ENCODE peak calls at places on chromosomes 7 and 10, in nine cellular contexts. G is lung, S is heart right ventricle, P is Panc1, X is fibroblast of lung, M is heart left ventricle, I is H1, A is right atrium auricular region, R is hepatocyte. L is an unnamed sample. For H3K9me3 and H3K4me1, the result is how much of the 10 kb centered on the place peaks cover.

GRCh38 chr7:107016312-107016711 is 28.2 kb upstream of the PRKAR2B start:
- DNase-seq in G (no peak), S (no peak), P (no peak), X (no peak), M (no peak), I (no peak), A (no peak), R (no peak), L (no peak)

GRCh38 chr10:26408858-26409494 is 29.2 kb upstream of the APBB1IP start:
- DNase-seq in G (no peak), S (no peak), P (no peak), X (no peak), M (no peak), I (no peak), A (no peak), R (no peak), L (no peak)

GRCh38 chr10:132156382-132156781 is 30.4 kb upstream of the DPYSL4 start:
- DNase-seq in G (no peak), S (no peak), P (no peak), X (no peak), M (peak), I (no peak), A (no peak), R (no peak), L (no peak)

GRCh38 chr10:101843032-101843991 is at the start of gene KCNIP2:
- DNase-seq in G (no peak), S (peak), P (no peak), X (no peak), M (peak), I (no peak), A (no peak), R (peak), L (peak)

GRCh38 chr10:43398939-43399871 is 9.8 kb downstream of the HNRNPF start:
- DNase-seq in G (no peak), S (no peak), P (no peak), X (no peak), M (no peak), I (no peak), A (no peak), R (no peak), L (no peak)

GRCh38 chr10:70887804-70888800 is at the start of gene PCBD1:
- DNase-seq in G (peak), S (peak), P (no peak), X (peak), M (peak), I (no peak), A (peak), R (peak), L (no peak)

GRCh38 chr7:2551418-2551817 is 3.9 kb downstream of the BRAT1 start:
- DNase-seq in G (no peak), S (no peak), P (no peak), X (no peak), M (no peak), I (no peak), A (no peak), R (no peak), L (no peak)

GRCh38 chr10:24670964-24671670 is 52.6 kb downstream of the ARHGAP21 start:
- DNase-seq in G (no peak), S (no peak), P (no peak), X (no peak), M (no peak), I (no peak), A (no peak), R (no peak), L (no peak)

GRCh38 chr7:124701955-124702354 is 63.6 kb downstream of the GPR37 start:
- DNase-seq in G (no peak), S (no peak), P (no peak), X (peak), M (no peak), I (no peak), A (no peak), R (no peak), L (no peak)

GRCh38 chr10:71323407-71323806 is 4.3 kb downstream of the SLC29A3 start:
- DNase-seq in G (no peak), S (no peak), P (no peak), X (peak), M (no peak), I (no peak), A (no peak), R (no peak), L (no peak)

GRCh38 chr10:124568339-124568738 is 106.7 kb downstream of the LHPP start:
- DNase-seq in G (no peak), S (no peak), P (no peak), X (no peak), M (peak), I (no peak), A (no peak), R (no peak), L (no peak)

GRCh38 chr10:129958118-129958685 is 5.9 kb downstream of the EBF3 start:
- DNase-seq in G (no peak), S (no peak), P (no peak), X (no peak), M (no peak), I (no peak), A (no peak), R (no peak), L (no peak)

GRCh38 chr7:117873056-117873932 is at the start of gene CTTNBP2:
- DNase-seq in G (peak), S (peak), P (no peak), X (peak), M (peak), I (no peak), A (peak), R (peak), L (no peak)

GRCh38 chr10:75555323-75555722 is 123.9 kb downstream of the LRMDA start:
- DNase-seq in G (no peak), S (no peak), P (no peak), X (no peak), M (no peak), I (no peak), A (no peak), R (no peak), L (no peak)

GRCh38 chr7:17646181-17646956 is 293.9 kb downstream of the SNX13 start:
- DNase-seq in G (no peak), S (no peak), P (peak), X (peak), M (no peak), I (no peak), A (no peak), R (peak), L (no peak)

GRCh38 chr7:18684899-18685298 is 189.3 kb downstream of the HDAC9 start:
- DNase-seq in G (no peak), S (no peak), P (no peak), X (no peak), M (no peak), I (no peak), A (no peak), R (no peak), L (no peak)

GRCh38 chr10:100730739-100731602 is 14.4 kb upstream of the PAX2 start:
- DNase-seq in G (no peak), S (no peak), P (no peak), X (no peak), M (no peak), I (no peak), A (no peak), R (peak), L (no peak)

GRCh38 chr10:131831561-131831960 is 69.2 kb upstream of the PPP2R2D start:
- DNase-seq in G (no peak), S (no peak), P (no peak), X (no peak), M (no peak), I (no peak), A (no peak), R (no peak), L (no peak)

GRCh38 chr7:24017519-24017918 is 266.5 kb upstream of the NPY start:
- DNase-seq in G (no peak), S (no peak), P (no peak), X (no peak), M (no peak), I (no peak), A (no peak), R (no peak), L (no peak)

GRCh38 chr7:30869794-30870491 is 41.7 kb upstream of the AQP1 start:
- DNase-seq in G (no peak), S (peak), P (no peak), X (no peak), M (peak), I (no peak), A (no peak), R (no peak), L (no peak)

GRCh38 chr7:43647772-43648643 is 65.1 kb downstream of the STK17A start:
- DNase-seq in G (peak), S (peak), P (peak), X (peak), M (peak), I (no peak), A (peak), R (peak), L (no peak)

GRCh38 chr7:137930616-137931015 is 71.3 kb downstream of the CREB3L2 start:
- DNase-seq in G (no peak), S (no peak), P (no peak), X (peak), M (no peak), I (no peak), A (no peak), R (no peak), L (no peak)

GRCh38 chr10:86225098-86225782 is 141.4 kb downstream of the GRID1 start:
- DNase-seq in G (no peak), S (no peak), P (no peak), X (no peak), M (peak), I (no peak), A (no peak), R (peak), L (no peak)

GRCh38 chr7:149818536-149818840 is 19.7 kb upstream of the ZNF862 start:
- DNase-seq in G (no peak), S (no peak), P (no peak), X (no peak), M (peak), I (no peak), A (no peak), R (no peak), L (no peak)

GRCh38 chr7:80170445-80170844 is 35.8 kb downstream of the GNAI1 start:
- DNase-seq in G (no peak), S (no peak), P (no peak), X (no peak), M (no peak), I (no peak), A (no peak), R (no peak), L (no peak)
- H3K9me3 ChIP-seq in G (under half), S (under half), P (under half), X (under half), M (under half), I (under half), A (under half), R (under half), L (under half)

GRCh38 chr7:605661-606450 is 86.2 kb upstream of the PDGFA start:
- DNase-seq in G (no peak), S (no peak), P (no peak), X (no peak), M (no peak), I (no peak), A (no peak), R (no peak), L (no peak)
- H3K4me1 ChIP-seq in G (under half), S (under half), P (under half), X (under half), M (under half), I (under half), A (half or more), R (under half), L (under half)

GRCh38 chr7:128437426-128438332 is 18.0 kb upstream of the HILPDA start:
- DNase-seq in G (no peak), S (no peak), P (no peak), X (no peak), M (no peak), I (no peak), A (no peak), R (no peak), L (no peak)
- H3K27ac ChIP-seq in G (no peak), S (no peak), P (peak), X (no peak), M (no peak), I (no peak), A (no peak), R (no peak), L (no peak)

DNA sequence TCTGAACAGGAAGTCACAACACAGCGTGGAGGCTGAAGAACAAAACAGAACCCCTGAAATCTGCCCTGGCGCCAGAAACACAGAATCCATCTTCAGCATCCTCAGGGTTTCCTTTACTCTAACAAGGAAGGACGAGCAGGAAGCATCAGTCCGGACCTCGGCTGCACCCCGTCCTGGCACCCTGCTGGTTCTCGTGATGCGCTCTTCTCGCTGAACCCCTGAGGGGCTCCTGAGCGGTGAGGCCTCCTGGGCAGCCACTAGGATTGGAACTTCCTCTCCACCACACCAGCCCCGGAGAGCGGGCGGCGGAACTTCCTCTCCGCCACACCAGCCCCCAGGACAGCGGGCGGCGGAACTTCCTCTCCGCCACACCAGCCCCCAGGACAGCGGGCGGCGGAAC is 461.9 kb downstream of the PTPRN2 start:
- DNase-seq in G (no peak), S (no peak), P (no peak), X (no peak), M (no peak), I (no peak), A (no peak), R (no peak), L (no peak)
- H3K9me3 ChIP-seq in G (under half), S (under half), P (under half), X (under half), M (under half), I (half or more), A (under half), R (under half), L (under half)

DNA sequence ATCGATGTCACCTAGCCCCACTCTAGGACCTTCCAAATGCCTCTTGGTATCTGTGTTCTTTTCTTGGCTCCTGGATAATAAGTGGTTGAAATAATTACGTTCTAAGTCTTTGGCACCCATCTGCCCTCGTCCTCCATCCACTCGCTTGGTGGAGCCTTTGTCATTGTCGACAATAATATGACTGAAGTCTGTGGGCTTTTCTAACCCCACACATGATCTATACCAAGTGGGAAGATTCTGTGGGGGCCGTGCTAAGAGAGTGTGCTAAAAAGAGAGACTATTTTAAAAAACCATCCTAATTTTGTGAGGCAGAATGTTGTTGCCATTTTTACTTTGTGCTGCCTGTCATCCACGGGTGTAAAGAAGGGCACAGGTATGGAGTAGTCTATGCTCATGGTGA is 113.1 kb downstream of the GALNT17 start:
- DNase-seq in G (no peak), S (no peak), P (no peak), X (no peak), M (no peak), I (no peak), A (no peak), R (no peak), L (no peak)
- H3K4me1 ChIP-seq in G (under half), S (under half), P (under half), X (under half), M (under half), I (under half), A (under half), R (under half), L (under half)

GRCh38 chr10:21078410-21079329 is 181.6 kb upstream of the NEBL start:
- DNase-seq in G (peak), S (peak), P (peak), X (peak), M (peak), I (peak), A (peak), R (peak), L (peak)
- H3K27ac ChIP-seq in G (no peak), S (peak), P (peak), X (no peak), M (no peak), I (no peak), A (peak), R (no peak), L (no peak)

DNA sequence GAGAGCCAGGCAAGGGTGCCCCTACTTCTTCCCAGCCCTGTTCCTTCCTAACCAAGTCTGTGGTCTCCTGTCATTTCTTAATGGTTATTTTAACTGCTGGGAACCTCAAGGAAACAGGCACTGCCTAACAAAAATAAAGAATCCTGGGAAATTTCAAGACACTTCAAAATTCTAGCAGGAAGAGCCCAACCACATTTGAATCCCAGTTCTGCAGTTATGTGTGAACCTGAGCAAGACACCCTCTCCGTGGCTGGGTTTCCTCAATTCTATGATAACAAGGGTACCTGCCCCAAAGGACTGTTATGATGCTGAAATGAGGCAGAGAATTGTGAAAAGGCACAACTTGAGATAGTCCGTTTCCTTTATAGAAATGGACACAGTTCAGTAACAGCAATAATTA is 36.2 kb upstream of the DUSP5 start:
- DNase-seq in G (no peak), S (no peak), P (no peak), X (no peak), M (no peak), I (no peak), A (no peak), R (no peak), L (no peak)
- H3K9me3 ChIP-seq in G (under half), S (under half), P (under half), X (under half), M (under half), I (under half), A (under half), R (under half), L (under half)

GRCh38 chr10:63434866-63435854 is 30.6 kb downstream of the JMJD1C start:
- DNase-seq in G (no peak), S (no peak), P (no peak), X (no peak), M (no peak), I (no peak), A (no peak), R (no peak), L (no peak)
- H3K4me1 ChIP-seq in G (under half), S (half or more), P (under half), X (under half), M (under half), I (under half), A (half or more), R (under half), L (under half)

GRCh38 chr10:8054243-8054497 is 318 bp upstream of the GATA3 start:
- DNase-seq in G (no peak), S (no peak), P (no peak), X (no peak), M (no peak), I (no peak), A (no peak), R (no peak), L (no peak)

GRCh38 chr10:8054498-8055407 is at the start of gene GATA3:
- DNase-seq in G (no peak), S (peak), P (no peak), X (no peak), M (peak), I (no peak), A (peak), R (peak), L (no peak)

GRCh38 chr10:8056891-8057331 is 2.4 kb downstream of the GATA3 start:
- DNase-seq in G (no peak), S (no peak), P (no peak), X (no peak), M (no peak), I (no peak), A (no peak), R (no peak), L (no peak)

GRCh38 chr10:8056378-8056777 is 1.9 kb downstream of the GATA3 start:
- DNase-seq in G (no peak), S (no peak), P (no peak), X (no peak), M (no peak), I (no peak), A (no peak), R (no peak), L (no peak)

GRCh38 chr10:8055420-8056349 is 1.2 kb downstream of the GATA3 start:
- DNase-seq in G (no peak), S (no peak), P (no peak), X (no peak), M (no peak), I (no peak), A (no peak), R (peak), L (no peak)
- H3K27ac ChIP-seq in G (peak), S (peak), P (no peak), X (no peak), M (peak), I (no peak), A (peak), R (peak), L (no peak)

L was measured in iPS DF 6.9.